ENCODE peak calls at places on chromosomes 1 and 21, in seven cellular contexts. E, D, M, U, A, H and K are unnamed samples.

GRCh38 chr1:210683403-210684047 is 354.8 kb downstream of the HHAT start:
- DNase-seq in D (no peak), E (no peak), H (no peak), A (no peak), M (no peak), U (no peak), K (no peak)

GRCh38 chr1:46244656-46245371 is 2.7 kb upstream of the RAD54L start:
- DNase-seq in H (no peak), A (no peak), D (peak; percentile 58), U (no peak), M (peak; percentile 48), E (no peak), K (no peak)

GRCh38 chr1:39960461-39960958 is 5.6 kb downstream of the MFSD2A start:
- DNase-seq in E (no peak), U (peak; percentile 52), M (no peak), A (peak; percentile 93), D (no peak), H (peak; percentile 74), K (peak; percentile 84)

GRCh38 chr1:6600410-6601048 is 2.1 kb downstream of the KLHL21 start:
- DNase-seq in A (no peak), H (no peak), U (no peak), D (no peak), E (no peak), M (peak; percentile 30), K (no peak)

GRCh38 chr1:171902527-171902926 is 61.2 kb downstream of the DNM3 start:
- DNase-seq in M (no peak), D (no peak), U (no peak), A (no peak), E (no peak), H (no peak), K (no peak)

GRCh38 chr1:153777648-153778047 is 2.4 kb downstream of the SLC27A3 start:
- DNase-seq in A (no peak), M (peak; percentile 30), E (no peak), D (no peak), U (no peak), H (no peak), K (peak; percentile 78)

GRCh38 chr1:1171551-1172340 is 1.9 kb upstream of the TTLL10 start:
- DNase-seq in H (no peak), M (no peak), U (no peak), E (no peak), A (peak; percentile 86), D (peak; percentile 2), K (no peak)

GRCh38 chr1:247639381-247639981 is 34.1 kb downstream of the OR2G3 start:
- DNase-seq in D (peak; percentile 94), H (peak; percentile 90), A (peak; percentile 93), U (peak; percentile 72), M (peak; percentile 67), E (no peak), K (peak; percentile 82)

GRCh38 chr21:29022141-29022540 is 2.3 kb upstream of the USP16 start:
- DNase-seq in H (no peak), E (no peak), M (peak; percentile 23), U (no peak), A (no peak), D (no peak), K (no peak)

GRCh38 chr1:20511518-20512428 is 3.8 kb upstream of the MUL1 start:
- DNase-seq in E (no peak), M (no peak), D (no peak), A (no peak), U (no peak), H (no peak), K (no peak)

GRCh38 chr21:23809573-23809972 is 1797.7 kb downstream of the MRPL39 start:
- DNase-seq in D (no peak), H (no peak), M (peak; percentile 54), U (no peak), A (no peak), E (no peak), K (no peak)
- H3K4me1 ChIP-seq in D (no peaks in the 10 kb centered on the region), H (no peaks in the 10 kb centered on the region), M (no peaks in the 10 kb centered on the region), U (no peaks in the 10 kb centered on the region), A (peaks cover 12% of the 10 kb centered on the region), E (no peaks in the 10 kb centered on the region), K (no peaks in the 10 kb centered on the region)

DNA sequence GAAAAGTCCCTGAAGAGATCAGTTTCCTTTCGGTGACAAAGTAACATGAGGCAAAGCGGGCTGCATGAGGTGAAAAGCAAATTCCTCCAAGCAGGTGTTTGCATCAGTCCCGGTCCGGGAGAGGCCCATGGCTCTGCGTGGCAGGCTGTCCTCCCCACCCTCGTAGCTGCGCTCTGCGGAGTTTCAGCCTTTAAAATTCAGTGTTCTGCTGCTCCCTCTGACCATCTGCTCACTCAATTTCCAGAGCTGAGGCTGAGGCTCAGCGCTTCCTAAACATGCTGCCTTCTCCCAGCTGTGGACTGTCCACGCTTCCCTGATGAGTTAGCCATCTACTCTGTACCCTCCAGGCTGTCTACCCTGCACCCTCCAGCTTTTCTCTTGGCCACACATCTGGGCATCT is 87.7 kb downstream of the KCNJ6 start:
- DNase-seq in H (no peak), D (no peak), U (no peak), E (no peak), M (no peak), A (no peak), K (no peak)
- TF ChIP-seq POLR2AphosphoS5 in H (no peak), D (no peak), U (no peak), E (no peak), M (no peak), A (no peak), K (no peak)

GRCh38 chr1:77533660-77534295 is 148.7 kb downstream of the ZZZ3 start:
- DNase-seq in M (peak; percentile 71), H (peak; percentile 51), A (peak; percentile 82), D (peak; percentile 82), E (no peak), U (peak; percentile 27), K (peak; percentile 56)
- H3K4me1 ChIP-seq in M (no peaks in the 10 kb centered on the region), H (no peaks in the 10 kb centered on the region), A (peaks cover 20% of the 10 kb centered on the region), D (no peaks in the 10 kb centered on the region), E (no peaks in the 10 kb centered on the region), U (no peaks in the 10 kb centered on the region), K (no peaks in the 10 kb centered on the region)

DNA sequence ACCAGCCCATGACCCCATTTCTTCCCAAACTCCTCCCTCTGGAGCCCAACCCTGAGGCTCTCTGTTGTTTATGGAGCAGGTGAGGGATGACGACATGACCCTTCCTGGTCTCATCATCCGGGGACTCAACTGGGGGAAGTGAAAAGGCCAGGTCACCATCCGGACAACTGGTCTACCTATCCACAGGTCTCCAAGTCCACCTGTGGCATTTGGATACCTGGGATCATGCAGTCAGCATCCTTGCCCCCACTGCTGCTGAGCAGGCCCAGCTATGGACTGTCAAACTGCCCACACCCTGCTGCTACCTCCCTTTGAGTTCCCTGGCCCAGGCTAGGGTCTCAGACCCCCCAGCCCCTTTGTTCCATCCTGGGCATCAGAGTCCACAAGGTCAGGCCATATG is 60.0 kb upstream of the LAPTM5 start:
- DNase-seq in D (no peak), A (no peak), H (no peak), M (no peak), E (no peak), U (no peak), K (no peak)
- TF ChIP-seq POLR2AphosphoS5 in D (no peak), A (no peak), H (no peak), M (no peak), E (no peak), U (no peak), K (no peak)

DNA sequence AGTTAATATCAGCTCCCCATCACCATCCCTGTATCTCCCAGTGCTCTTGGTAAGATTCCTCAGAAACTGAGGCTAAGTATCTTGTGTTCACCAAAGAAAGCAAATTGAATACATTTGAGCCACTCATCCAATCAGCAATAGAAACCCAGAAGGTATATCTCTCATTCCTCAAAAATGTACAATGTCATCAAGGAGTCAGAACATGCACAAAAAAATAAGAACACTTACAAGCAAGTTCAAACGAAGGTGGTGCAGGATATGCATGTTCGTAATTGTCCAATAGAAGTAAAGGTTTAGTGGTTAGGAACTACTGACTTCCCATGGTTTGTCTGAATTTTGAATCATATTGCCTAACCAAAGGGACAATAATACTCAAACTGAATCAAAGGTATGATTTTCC is 24.3 kb downstream of the RXRG start:
- DNase-seq in H (no peak), U (no peak), M (no peak), A (no peak), E (no peak), D (no peak), K (no peak)
- H3K4me1 ChIP-seq in H (no peaks in the 10 kb centered on the region), U (no peaks in the 10 kb centered on the region), M (no peaks in the 10 kb centered on the region), A (peaks cover 16% of the 10 kb centered on the region), E (peaks cover 13% of the 10 kb centered on the region), D (no peaks in the 10 kb centered on the region), K (peaks cover 6% of the 10 kb centered on the region)

GRCh38 chr1:27609618-27610240 is 5.8 kb upstream of the AHDC1 start:
- DNase-seq in E (no peak), A (no peak), M (no peak), H (no peak), U (no peak), D (no peak), K (no peak)
- TF ChIP-seq POLR2AphosphoS5 in E (no peak), A (no peak), M (no peak), H (no peak), U (no peak), D (no peak), K (no peak)

GRCh38 chr1:116557323-116557878 is 13.4 kb downstream of the CD58 start:
- DNase-seq in H (no peak), U (no peak), M (no peak), A (no peak), D (no peak), E (peak; percentile 77), K (no peak)
- H3K4me1 ChIP-seq in H (no peaks in the 10 kb centered on the region), U (no peaks in the 10 kb centered on the region), M (peaks cover 16% of the 10 kb centered on the region), A (peaks cover 100% of the 10 kb centered on the region), D (no peaks in the 10 kb centered on the region), E (peaks cover 17% of the 10 kb centered on the region), K (peaks cover 5% of the 10 kb centered on the region)